ENCODE peak calls at places on chromosomes 5 and 9, in four cellular contexts. C, F, S and X are unnamed samples.

GRCh38 chr5:120767171-120767820 is 303.2 kb downstream of the PRR16 start:
- DNase-seq in C (no peak), F (no peak), S (no peak), X (no peak)

GRCh38 chr9:131727184-131727785 is 12.6 kb downstream of the RAPGEF1 start:
- DNase-seq in C (no peak), F (no peak), S (peak; percentile 84), X (no peak)

GRCh38 chr5:116834796-116835515 is 260.3 kb upstream of the SEMA6A start:
- DNase-seq in C (no peak), F (no peak), S (no peak), X (no peak)

GRCh38 chr9:128552744-128553221 is 396 bp downstream of the SPTAN1 start:
- DNase-seq in C (peak; percentile 30), F (no peak), S (no peak), X (peak; percentile 75)

GRCh38 chr5:6732634-6733410 is 19.6 kb downstream of the TENT4A start:
- DNase-seq in C (no peak), F (no peak), S (peak; percentile 58), X (no peak)

GRCh38 chr5:77379558-77380061 is 112.5 kb downstream of the WDR41 start:
- DNase-seq in C (no peak), F (no peak), S (no peak), X (no peak)

GRCh38 chr5:1638658-1639400 is 115.1 kb upstream of the LPCAT1 start:
- DNase-seq in C (no peak), F (no peak), S (no peak), X (no peak)

GRCh38 chr9:83307051-83307724 is 231.0 kb downstream of the FRMD3 start:
- DNase-seq in C (no peak), F (no peak), S (no peak), X (no peak)

GRCh38 chr5:3301316-3301715 is 294.3 kb upstream of the IRX1 start:
- DNase-seq in C (no peak), F (no peak), S (no peak), X (no peak)

GRCh38 chr9:77851862-77852602 is 179.6 kb downstream of the GNAQ start:
- DNase-seq in C (no peak), F (no peak), S (no peak), X (no peak)

GRCh38 chr9:99445377-99445891 is 223.4 kb downstream of the SEC61B start:
- DNase-seq in C (no peak), F (no peak), S (peak; percentile 85), X (no peak)

GRCh38 chr5:137836997-137837396 is 30.7 kb upstream of the MYOT start:
- DNase-seq in C (no peak), F (no peak), S (peak; percentile 5), X (no peak)

GRCh38 chr5:119355244-119355635 is 579 bp upstream of the TNFAIP8 start:
- DNase-seq in C (no peak), F (no peak), S (no peak), X (no peak)

GRCh38 chr5:113081881-113082546 is 105.4 kb downstream of the DCP2 start:
- DNase-seq in C (no peak), F (no peak), S (peak; percentile 84), X (no peak)

GRCh38 chr9:131145245-131145644 is 19.9 kb downstream of the NUP214 start:
- DNase-seq in C (no peak), F (no peak), S (no peak), X (no peak)

GRCh38 chr5:126490167-126490937 is 67.1 kb downstream of the GRAMD2B start:
- DNase-seq in C (peak; percentile 34), F (no peak), S (no peak), X (peak; percentile 45)

GRCh38 chr5:163841-164240 is 27.5 kb upstream of the LRRC14B start:
- DNase-seq in C (no peak), F (no peak), S (no peak), X (no peak)

GRCh38 chr9:36566813-36567217 is 5.9 kb upstream of the MELK start:
- DNase-seq in C (peak; percentile 80), F (no peak), S (peak; percentile 65), X (no peak)